ENCODE peak calls at places on chromosomes 2 and 18, in four cellular contexts. One of them, this sample, is unnamed.

GRCh38 chr2:28393115-28393836 is 618 bp downstream of the FOSL2 start:
- DNase-seq in stimulated activated CD4-positive, alpha-beta T cell treated with anti-CD3 and anti-CD28 coated beads, TNF-alpha, amount 100 ng/mL, for 1 hour: peak
- DNase-seq in activated CD8-positive, alpha-beta memory T cell treated with anti-CD3 and anti-CD28 coated beads, Interleukin-2, amount 50 U/mL, for 48 hours: peak
- DNase-seq in hepatic stellate cell: peak
- DNase-seq in this sample: no peak

GRCh38 chr18:69898241-69898861 is 49.3 kb downstream of the CD226 start:
- DNase-seq in stimulated activated CD4-positive, alpha-beta T cell treated with anti-CD3 and anti-CD28 coated beads, TNF-alpha, amount 100 ng/mL, for 1 hour: peak
- DNase-seq in activated CD8-positive, alpha-beta memory T cell treated with anti-CD3 and anti-CD28 coated beads, Interleukin-2, amount 50 U/mL, for 48 hours: peak
- DNase-seq in hepatic stellate cell: no peak
- DNase-seq in this sample: no peak

GRCh38 chr18:45617284-45617683 is 2.0 kb downstream of the SLC14A2 start:
- DNase-seq in stimulated activated CD4-positive, alpha-beta T cell treated with anti-CD3 and anti-CD28 coated beads, TNF-alpha, amount 100 ng/mL, for 1 hour: no peak
- DNase-seq in activated CD8-positive, alpha-beta memory T cell treated with anti-CD3 and anti-CD28 coated beads, Interleukin-2, amount 50 U/mL, for 48 hours: no peak
- DNase-seq in hepatic stellate cell: peak
- DNase-seq in this sample: no peak

GRCh38 chr18:46220116-46220515 is 115.9 kb downstream of the HAUS1 start:
- DNase-seq in stimulated activated CD4-positive, alpha-beta T cell treated with anti-CD3 and anti-CD28 coated beads, TNF-alpha, amount 100 ng/mL, for 1 hour: no peak
- DNase-seq in activated CD8-positive, alpha-beta memory T cell treated with anti-CD3 and anti-CD28 coated beads, Interleukin-2, amount 50 U/mL, for 48 hours: no peak
- DNase-seq in hepatic stellate cell: peak
- DNase-seq in this sample: no peak

GRCh38 chr2:222398446-222398885 is 25.9 kb upstream of the SGPP2 start:
- DNase-seq in stimulated activated CD4-positive, alpha-beta T cell treated with anti-CD3 and anti-CD28 coated beads, TNF-alpha, amount 100 ng/mL, for 1 hour: no peak
- DNase-seq in activated CD8-positive, alpha-beta memory T cell treated with anti-CD3 and anti-CD28 coated beads, Interleukin-2, amount 50 U/mL, for 48 hours: no peak
- DNase-seq in hepatic stellate cell: no peak
- DNase-seq in this sample: no peak

GRCh38 chr2:229971298-229971790 is 49.0 kb downstream of the FBXO36 start:
- DNase-seq in stimulated activated CD4-positive, alpha-beta T cell treated with anti-CD3 and anti-CD28 coated beads, TNF-alpha, amount 100 ng/mL, for 1 hour: no peak
- DNase-seq in activated CD8-positive, alpha-beta memory T cell treated with anti-CD3 and anti-CD28 coated beads, Interleukin-2, amount 50 U/mL, for 48 hours: no peak
- DNase-seq in hepatic stellate cell: no peak
- DNase-seq in this sample: no peak

GRCh38 chr2:148244593-148245292 is 223.9 kb downstream of the MBD5 start:
- DNase-seq in stimulated activated CD4-positive, alpha-beta T cell treated with anti-CD3 and anti-CD28 coated beads, TNF-alpha, amount 100 ng/mL, for 1 hour: no peak
- DNase-seq in activated CD8-positive, alpha-beta memory T cell treated with anti-CD3 and anti-CD28 coated beads, Interleukin-2, amount 50 U/mL, for 48 hours: no peak
- DNase-seq in hepatic stellate cell: peak
- DNase-seq in this sample: no peak

GRCh38 chr18:926946-927345 is 22.3 kb downstream of the ADCYAP1 start:
- DNase-seq in stimulated activated CD4-positive, alpha-beta T cell treated with anti-CD3 and anti-CD28 coated beads, TNF-alpha, amount 100 ng/mL, for 1 hour: no peak
- DNase-seq in activated CD8-positive, alpha-beta memory T cell treated with anti-CD3 and anti-CD28 coated beads, Interleukin-2, amount 50 U/mL, for 48 hours: no peak
- DNase-seq in hepatic stellate cell: no peak
- DNase-seq in this sample: no peak

GRCh38 chr2:112811841-112812306 is 24.7 kb downstream of the IL1B start:
- DNase-seq in stimulated activated CD4-positive, alpha-beta T cell treated with anti-CD3 and anti-CD28 coated beads, TNF-alpha, amount 100 ng/mL, for 1 hour: no peak
- DNase-seq in activated CD8-positive, alpha-beta memory T cell treated with anti-CD3 and anti-CD28 coated beads, Interleukin-2, amount 50 U/mL, for 48 hours: no peak
- DNase-seq in hepatic stellate cell: peak
- DNase-seq in this sample: peak

GRCh38 chr2:96541753-96542152 is 5.2 kb downstream of the ARID5A start:
- DNase-seq in stimulated activated CD4-positive, alpha-beta T cell treated with anti-CD3 and anti-CD28 coated beads, TNF-alpha, amount 100 ng/mL, for 1 hour: no peak
- DNase-seq in activated CD8-positive, alpha-beta memory T cell treated with anti-CD3 and anti-CD28 coated beads, Interleukin-2, amount 50 U/mL, for 48 hours: no peak
- DNase-seq in hepatic stellate cell: no peak
- DNase-seq in this sample: no peak

GRCh38 chr2:80001704-80002103 is 302.8 kb downstream of the LRRTM1 start:
- DNase-seq in stimulated activated CD4-positive, alpha-beta T cell treated with anti-CD3 and anti-CD28 coated beads, TNF-alpha, amount 100 ng/mL, for 1 hour: no peak
- DNase-seq in activated CD8-positive, alpha-beta memory T cell treated with anti-CD3 and anti-CD28 coated beads, Interleukin-2, amount 50 U/mL, for 48 hours: no peak
- DNase-seq in hepatic stellate cell: peak
- DNase-seq in this sample: no peak

GRCh38 chr18:23964282-23965238 is 50.0 kb upstream of the TTC39C start:
- DNase-seq in stimulated activated CD4-positive, alpha-beta T cell treated with anti-CD3 and anti-CD28 coated beads, TNF-alpha, amount 100 ng/mL, for 1 hour: no peak
- DNase-seq in activated CD8-positive, alpha-beta memory T cell treated with anti-CD3 and anti-CD28 coated beads, Interleukin-2, amount 50 U/mL, for 48 hours: peak
- DNase-seq in hepatic stellate cell: no peak
- DNase-seq in this sample: no peak

GRCh38 chr18:78769502-78770113 is 210.0 kb upstream of the SALL3 start:
- DNase-seq in stimulated activated CD4-positive, alpha-beta T cell treated with anti-CD3 and anti-CD28 coated beads, TNF-alpha, amount 100 ng/mL, for 1 hour: no peak
- DNase-seq in activated CD8-positive, alpha-beta memory T cell treated with anti-CD3 and anti-CD28 coated beads, Interleukin-2, amount 50 U/mL, for 48 hours: no peak
- DNase-seq in hepatic stellate cell: no peak
- DNase-seq in this sample: no peak

GRCh38 chr2:105104208-105104731 is 66.4 kb downstream of the MRPS9 start:
- DNase-seq in stimulated activated CD4-positive, alpha-beta T cell treated with anti-CD3 and anti-CD28 coated beads, TNF-alpha, amount 100 ng/mL, for 1 hour: no peak
- DNase-seq in activated CD8-positive, alpha-beta memory T cell treated with anti-CD3 and anti-CD28 coated beads, Interleukin-2, amount 50 U/mL, for 48 hours: no peak
- DNase-seq in hepatic stellate cell: no peak
- DNase-seq in this sample: no peak

GRCh38 chr2:36355890-36356198 is 266 bp downstream of the CRIM1 start:
- DNase-seq in stimulated activated CD4-positive, alpha-beta T cell treated with anti-CD3 and anti-CD28 coated beads, TNF-alpha, amount 100 ng/mL, for 1 hour: no peak
- DNase-seq in activated CD8-positive, alpha-beta memory T cell treated with anti-CD3 and anti-CD28 coated beads, Interleukin-2, amount 50 U/mL, for 48 hours: no peak
- DNase-seq in hepatic stellate cell: no peak
- DNase-seq in this sample: no peak

GRCh38 chr2:8893978-8894820 is 56.8 kb upstream of the KIDINS220 start:
- DNase-seq in stimulated activated CD4-positive, alpha-beta T cell treated with anti-CD3 and anti-CD28 coated beads, TNF-alpha, amount 100 ng/mL, for 1 hour: no peak
- DNase-seq in activated CD8-positive, alpha-beta memory T cell treated with anti-CD3 and anti-CD28 coated beads, Interleukin-2, amount 50 U/mL, for 48 hours: no peak
- DNase-seq in hepatic stellate cell: no peak
- DNase-seq in this sample: no peak

GRCh38 chr18:25535495-25535894 is 183.5 kb upstream of the ZNF521 start:
- DNase-seq in stimulated activated CD4-positive, alpha-beta T cell treated with anti-CD3 and anti-CD28 coated beads, TNF-alpha, amount 100 ng/mL, for 1 hour: no peak
- DNase-seq in activated CD8-positive, alpha-beta memory T cell treated with anti-CD3 and anti-CD28 coated beads, Interleukin-2, amount 50 U/mL, for 48 hours: no peak
- DNase-seq in hepatic stellate cell: no peak
- DNase-seq in this sample: no peak

GRCh38 chr2:237691908-237692600 is 64.7 kb downstream of the LRRFIP1 start:
- DNase-seq in stimulated activated CD4-positive, alpha-beta T cell treated with anti-CD3 and anti-CD28 coated beads, TNF-alpha, amount 100 ng/mL, for 1 hour: peak
- DNase-seq in activated CD8-positive, alpha-beta memory T cell treated with anti-CD3 and anti-CD28 coated beads, Interleukin-2, amount 50 U/mL, for 48 hours: peak
- DNase-seq in hepatic stellate cell: peak
- DNase-seq in this sample: peak

GRCh38 chr2:64019975-64020281 is 700 bp upstream of the VPS54 start:
- DNase-seq in stimulated activated CD4-positive, alpha-beta T cell treated with anti-CD3 and anti-CD28 coated beads, TNF-alpha, amount 100 ng/mL, for 1 hour: no peak
- DNase-seq in activated CD8-positive, alpha-beta memory T cell treated with anti-CD3 and anti-CD28 coated beads, Interleukin-2, amount 50 U/mL, for 48 hours: no peak
- DNase-seq in hepatic stellate cell: no peak
- DNase-seq in this sample: no peak

GRCh38 chr2:8906208-8906607 is 68.8 kb upstream of the KIDINS220 start:
- DNase-seq in stimulated activated CD4-positive, alpha-beta T cell treated with anti-CD3 and anti-CD28 coated beads, TNF-alpha, amount 100 ng/mL, for 1 hour: no peak
- DNase-seq in activated CD8-positive, alpha-beta memory T cell treated with anti-CD3 and anti-CD28 coated beads, Interleukin-2, amount 50 U/mL, for 48 hours: no peak
- DNase-seq in hepatic stellate cell: no peak
- DNase-seq in this sample: no peak

GRCh38 chr2:164917296-164917903 is 37.9 kb downstream of the SLC38A11 start:
- DNase-seq in stimulated activated CD4-positive, alpha-beta T cell treated with anti-CD3 and anti-CD28 coated beads, TNF-alpha, amount 100 ng/mL, for 1 hour: no peak
- DNase-seq in activated CD8-positive, alpha-beta memory T cell treated with anti-CD3 and anti-CD28 coated beads, Interleukin-2, amount 50 U/mL, for 48 hours: no peak
- DNase-seq in hepatic stellate cell: no peak
- DNase-seq in this sample: no peak

GRCh38 chr2:8684885-8685696 is 3.2 kb downstream of the ID2 start:
- DNase-seq in stimulated activated CD4-positive, alpha-beta T cell treated with anti-CD3 and anti-CD28 coated beads, TNF-alpha, amount 100 ng/mL, for 1 hour: peak
- DNase-seq in activated CD8-positive, alpha-beta memory T cell treated with anti-CD3 and anti-CD28 coated beads, Interleukin-2, amount 50 U/mL, for 48 hours: peak
- DNase-seq in hepatic stellate cell: peak
- DNase-seq in this sample: no peak

GRCh38 chr2:64866797-64867196 is 122.4 kb upstream of the SLC1A4 start:
- DNase-seq in stimulated activated CD4-positive, alpha-beta T cell treated with anti-CD3 and anti-CD28 coated beads, TNF-alpha, amount 100 ng/mL, for 1 hour: no peak
- DNase-seq in activated CD8-positive, alpha-beta memory T cell treated with anti-CD3 and anti-CD28 coated beads, Interleukin-2, amount 50 U/mL, for 48 hours: no peak
- DNase-seq in hepatic stellate cell: peak
- DNase-seq in this sample: no peak